ENCODE peak calls at places on chromosome X, in five cellular contexts. One of them, this sample, is unnamed.

GRCh38 chrX:32530802-32531403 is 680.4 kb downstream of the DMD start:
- DNase-seq in substantia nigra: no peak
- DNase-seq in IMR-90: peak; percentile 52
- DNase-seq in foreskin fibroblast: no peak
- DNase-seq in T-helper 1 cell: no peak
- DNase-seq in this sample: peak; percentile 2

GRCh38 chrX:150184487-150184886 is 178.6 kb upstream of the MAMLD1 start:
- DNase-seq in T-helper 1 cell: no peak
- DNase-seq in substantia nigra: no peak
- DNase-seq in IMR-90: peak; percentile 36
- DNase-seq in foreskin fibroblast: no peak
- DNase-seq in this sample: no peak

GRCh38 chrX:19005909-19006308 is 22.0 kb upstream of the PHKA2 start:
- DNase-seq in substantia nigra: no peak
- DNase-seq in T-helper 1 cell: no peak
- DNase-seq in foreskin fibroblast: no peak
- DNase-seq in IMR-90: no peak
- DNase-seq in this sample: no peak

GRCh38 chrX:149898554-149898953 is 17.6 kb downstream of the MAGEA8 start:
- DNase-seq in T-helper 1 cell: no peak
- DNase-seq in foreskin fibroblast: no peak
- DNase-seq in IMR-90: no peak
- DNase-seq in substantia nigra: no peak
- DNase-seq in this sample: no peak

GRCh38 chrX:107482046-107482445 is 32.6 kb downstream of the FRMPD3 start:
- DNase-seq in IMR-90: no peak
- DNase-seq in T-helper 1 cell: no peak
- DNase-seq in substantia nigra: no peak
- DNase-seq in foreskin fibroblast: no peak
- DNase-seq in this sample: no peak

GRCh38 chrX:68794486-68794885 is 34.3 kb upstream of the EFNB1 start:
- DNase-seq in T-helper 1 cell: no peak
- DNase-seq in substantia nigra: no peak
- DNase-seq in foreskin fibroblast: no peak
- DNase-seq in IMR-90: no peak
- DNase-seq in this sample: no peak

GRCh38 chrX:14964500-14964899 is 91.3 kb downstream of the MOSPD2 start:
- DNase-seq in substantia nigra: no peak
- DNase-seq in T-helper 1 cell: no peak
- DNase-seq in foreskin fibroblast: no peak
- DNase-seq in IMR-90: peak; percentile 26
- DNase-seq in this sample: no peak

GRCh38 chrX:74162199-74162598 is 141.8 kb upstream of the ZCCHC13 start:
- DNase-seq in IMR-90: no peak
- DNase-seq in substantia nigra: no peak
- DNase-seq in foreskin fibroblast: no peak
- DNase-seq in T-helper 1 cell: no peak
- DNase-seq in this sample: no peak

GRCh38 chrX:1519022-1519497 is 17.9 kb downstream of the P2RY8 start:
- DNase-seq in IMR-90: no peak
- DNase-seq in T-helper 1 cell: no peak
- DNase-seq in foreskin fibroblast: no peak
- DNase-seq in substantia nigra: no peak
- DNase-seq in this sample: no peak

GRCh38 chrX:117610806-117611205 is 505.8 kb downstream of the KLHL13 start:
- DNase-seq in substantia nigra: no peak
- DNase-seq in IMR-90: no peak
- DNase-seq in T-helper 1 cell: no peak
- DNase-seq in foreskin fibroblast: no peak
- DNase-seq in this sample: no peak

GRCh38 chrX:136035663-136036062 is 50.4 kb downstream of the SLC9A6 start:
- DNase-seq in foreskin fibroblast: no peak
- DNase-seq in IMR-90: no peak
- DNase-seq in substantia nigra: no peak
- DNase-seq in T-helper 1 cell: no peak
- DNase-seq in this sample: no peak

GRCh38 chrX:123267220-123267619 is 83.1 kb downstream of the GRIA3 start:
- DNase-seq in IMR-90: no peak
- DNase-seq in T-helper 1 cell: no peak
- DNase-seq in foreskin fibroblast: peak; percentile 9
- DNase-seq in substantia nigra: no peak
- DNase-seq in this sample: no peak

GRCh38 chrX:50799531-50799961 is 14.4 kb downstream of the SHROOM4 start:
- DNase-seq in IMR-90: peak; percentile 56
- DNase-seq in T-helper 1 cell: no peak
- DNase-seq in foreskin fibroblast: no peak
- DNase-seq in substantia nigra: no peak
- DNase-seq in this sample: peak; percentile 10

GRCh38 chrX:19758536-19758935 is 128.9 kb downstream of the SH3KBP1 start:
- DNase-seq in T-helper 1 cell: no peak
- DNase-seq in IMR-90: no peak
- DNase-seq in substantia nigra: no peak
- DNase-seq in foreskin fibroblast: no peak
- DNase-seq in this sample: no peak

GRCh38 chrX:132488819-132489255 is at the start of gene MBNL3:
- DNase-seq in T-helper 1 cell: peak; percentile 61
- DNase-seq in IMR-90: peak; percentile 5
- DNase-seq in substantia nigra: no peak
- DNase-seq in foreskin fibroblast: no peak
- DNase-seq in this sample: no peak

GRCh38 chrX:574355-574754 is 56.2 kb upstream of the SHOX start:
- DNase-seq in T-helper 1 cell: no peak
- DNase-seq in foreskin fibroblast: no peak
- DNase-seq in substantia nigra: no peak
- DNase-seq in IMR-90: no peak
- DNase-seq in this sample: no peak

GRCh38 chrX:24253469-24253868 is 60.4 kb downstream of the SUPT20HL2 start:
- DNase-seq in foreskin fibroblast: no peak
- DNase-seq in substantia nigra: no peak
- DNase-seq in T-helper 1 cell: no peak
- DNase-seq in IMR-90: no peak
- DNase-seq in this sample: no peak